ENCODE peak calls at places on chromosomes 1 and 21, in four cellular contexts. D is T-helper 9 cell, H is glutamatergic neuron, Z is fibroblast of the conjunctiva. E is an unnamed sample.
A peak's percentile ranks its signal among the peaks of the same experiment; 100 is the strongest.

GRCh38 chr1:240044620-240045019 is 47.1 kb upstream of the FMN2 start:
- DNase-seq in D (no peak), H (no peak), Z (no peak), E (no peak)

GRCh38 chr1:110336300-110337039 is 2.7 kb upstream of the RBM15 start:
- DNase-seq in H (no peak), Z (no peak), D (no peak), E (no peak)

GRCh38 chr21:24895885-24896734 is 711.2 kb downstream of the MRPL39 start:
- DNase-seq in H (no peak), D (no peak), Z (no peak), E (no peak)

GRCh38 chr1:182702826-182703524 is 18.6 kb upstream of the RGS8 start:
- DNase-seq in Z (no peak), D (no peak), H (no peak), E (no peak)

GRCh38 chr1:226548281-226549093 is at the start of gene STUM:
- DNase-seq in D (no peak), H (peak; percentile 66), Z (no peak), E (no peak)

GRCh38 chr1:118247593-118247992 is 62.6 kb upstream of the SPAG17 start:
- DNase-seq in H (no peak), Z (no peak), D (no peak), E (no peak)

GRCh38 chr21:45357436-45358260 is 47.3 kb upstream of the COL18A1 start:
- DNase-seq in H (no peak), Z (no peak), D (no peak), E (no peak)

GRCh38 chr1:59994302-59995198 is 68.0 kb upstream of the CYP2J2 start:
- DNase-seq in Z (peak; percentile 12), H (no peak), D (no peak), E (no peak)

GRCh38 chr1:179706339-179706941 is 36.7 kb upstream of the FAM163A start:
- DNase-seq in Z (peak; percentile 53), D (peak; percentile 47), H (peak; percentile 63), E (peak; percentile 74)

E was measured in activated CD4-positive, alpha-beta T cell treated with anti-CD3 and anti-CD28 coated beads, Interleukin-2, amount 10 ng/mL, durations not matched to agents 7 days and 5 days.